ENCODE peak calls at places on chromosomes 12 and 14, in six cellular contexts. T is heart right ventricle, Y is pancreas, O is MM.1S, P is tibial artery, Q is ovary. Z is an unnamed sample.

GRCh38 chr14:58711382-58711781 is 73.6 kb downstream of the DACT1 start:
- DNase-seq in T (no peak), Y (no peak), O (no peak), P (no peak), Q (no peak), Z (no peak)

GRCh38 chr12:113169697-113170096 is 15.6 kb downstream of the DDX54 start:
- DNase-seq in T (no peak), Y (no peak), O (no peak), P (no peak), Q (no peak), Z (no peak)

GRCh38 chr12:22459872-22460490 is 84.4 kb downstream of the C2CD5 start:
- DNase-seq in T (no peak), Y (no peak), O (peak; percentile 63), P (no peak), Q (no peak), Z (no peak)

GRCh38 chr12:77845831-77846230 is 15.1 kb downstream of the NAV3 start:
- DNase-seq in T (no peak), Y (no peak), O (no peak), P (no peak), Q (no peak), Z (no peak)

GRCh38 chr14:92455231-92455630 is 58.4 kb upstream of the RIN3 start:
- DNase-seq in T (no peak), Y (no peak), O (no peak), P (no peak), Q (no peak), Z (no peak)

GRCh38 chr14:70127186-70127585 is 61.6 kb downstream of the SLC8A3 start:
- DNase-seq in T (no peak), Y (no peak), O (no peak), P (no peak), Q (no peak), Z (no peak)

GRCh38 chr12:13536219-13536910 is 339.8 kb downstream of the EMP1 start:
- DNase-seq in T (no peak), Y (no peak), O (no peak), P (no peak), Q (no peak), Z (no peak)

GRCh38 chr14:102768223-102769048 is 8.8 kb upstream of the TRAF3 start:
- DNase-seq in T (no peak), Y (no peak), O (no peak), P (no peak), Q (no peak), Z (no peak)

GRCh38 chr12:104604995-104605675 is 148.4 kb downstream of the CHST11 start:
- DNase-seq in T (no peak), Y (no peak), O (no peak), P (peak; percentile 59), Q (no peak), Z (no peak)

GRCh38 chr12:27549801-27550652 is 26.0 kb downstream of the PPFIBP1 start:
- DNase-seq in T (peak; percentile 90), Y (peak; percentile 62), O (no peak), P (peak; percentile 91), Q (peak; percentile 93), Z (peak; percentile 58)

GRCh38 chr14:104570869-104571635 is 8.5 kb upstream of the C14orf180 start:
- DNase-seq in T (no peak), Y (no peak), O (no peak), P (no peak), Q (no peak), Z (no peak)

GRCh38 chr12:106145539-106146447 is 7.0 kb upstream of the NUAK1 start:
- DNase-seq in T (peak; percentile 18), Y (no peak), O (no peak), P (no peak), Q (peak; percentile 43), Z (no peak)

GRCh38 chr12:31037921-31038320 is 35.7 kb upstream of the DDX11 start:
- DNase-seq in T (no peak), Y (no peak), O (no peak), P (no peak), Q (no peak), Z (no peak)

GRCh38 chr12:52874573-52875435 is 26.0 kb upstream of the KRT78 start:
- DNase-seq in T (no peak), Y (peak; percentile 59), O (no peak), P (no peak), Q (no peak), Z (no peak)
- H3K27me3 ChIP-seq in T (no peaks in the 10 kb centered on the region), Y (no peaks in the 10 kb centered on the region), O (no peaks in the 10 kb centered on the region), P (no peaks in the 10 kb centered on the region), Q (no peaks in the 10 kb centered on the region), Z (no peaks in the 10 kb centered on the region)

GRCh38 chr12:124675881-124676688 is 108.7 kb upstream of the NCOR2 start:
- DNase-seq in T (no peak), Y (no peak), O (no peak), P (no peak), Q (no peak), Z (no peak)

GRCh38 chr12:124674937-124675336 is 107.5 kb upstream of the NCOR2 start:
- DNase-seq in T (no peak), Y (no peak), O (no peak), P (no peak), Q (no peak), Z (no peak)

GRCh38 chr12:124677552-124678356 is 110.3 kb upstream of the NCOR2 start:
- DNase-seq in T (no peak), Y (no peak), O (no peak), P (no peak), Q (no peak), Z (no peak)

GRCh38 chr12:124678421-124678893 is 111.0 kb upstream of the NCOR2 start:
- DNase-seq in T (no peak), Y (no peak), O (no peak), P (no peak), Q (no peak), Z (no peak)

GRCh38 chr12:124676725-124677462 is 109.5 kb upstream of the NCOR2 start:
- DNase-seq in T (no peak), Y (no peak), O (no peak), P (no peak), Q (no peak), Z (no peak)
- H3K4me1 ChIP-seq in T (peaks cover 43% of the 10 kb centered on the region), Y (no peaks in the 10 kb centered on the region), O (no peaks in the 10 kb centered on the region), P (peaks cover 59% of the 10 kb centered on the region), Q (peaks cover 9% of the 10 kb centered on the region), Z (peaks cover 17% of the 10 kb centered on the region)

GRCh38 chr12:72832024-72832423 is 559.9 kb downstream of the TRHDE start:
- DNase-seq in T (peak; percentile 10), Y (no peak), O (no peak), P (peak; percentile 46), Q (no peak), Z (no peak)

GRCh38 chr12:72836184-72836583 is 564.0 kb downstream of the TRHDE start:
- DNase-seq in T (no peak), Y (no peak), O (no peak), P (no peak), Q (no peak), Z (no peak)
- H3K27me3 ChIP-seq in T (no peaks in the 10 kb centered on the region), Y (no peaks in the 10 kb centered on the region), O (no peaks in the 10 kb centered on the region), P (no peaks in the 10 kb centered on the region), Q (no peaks in the 10 kb centered on the region), Z (no peaks in the 10 kb centered on the region)

GRCh38 chr14:99592394-99592793 is 11.6 kb downstream of the CCDC85C start:
- DNase-seq in T (no peak), Y (no peak), O (no peak), P (no peak), Q (no peak), Z (no peak)
- H3K4me1 ChIP-seq in T (peaks cover 99% of the 10 kb centered on the region), Y (peaks cover 13% of the 10 kb centered on the region), O (no peaks in the 10 kb centered on the region), P (peaks cover 10% of the 10 kb centered on the region), Q (peaks cover 16% of the 10 kb centered on the region), Z (peaks cover 68% of the 10 kb centered on the region)